ENCODE peak calls at places on chromosomes 5 and 9, in five cellular contexts. One of them, this sample, is unnamed.
A peak's percentile ranks its signal among the peaks of the same experiment; 100 is the strongest.

GRCh38 chr5:2187156-2187555 is 304.4 kb upstream of the IRX4 start:
- DNase-seq in CD4-positive, alpha-beta memory T cell: no peak
- DNase-seq in effector memory CD4-positive, alpha-beta T cell: no peak
- DNase-seq in upper lobe of left lung: no peak
- DNase-seq in tibial artery: no peak
- DNase-seq in this sample: no peak

GRCh38 chr5:145936401-145937131 is at the start of gene SH3RF2:
- DNase-seq in CD4-positive, alpha-beta memory T cell: no peak
- DNase-seq in tibial artery: peak; percentile 36
- DNase-seq in effector memory CD4-positive, alpha-beta T cell: no peak
- DNase-seq in upper lobe of left lung: peak; percentile 86
- DNase-seq in this sample: no peak

GRCh38 chr5:11247224-11247623 is 486.2 kb upstream of the DAP start:
- DNase-seq in effector memory CD4-positive, alpha-beta T cell: no peak
- DNase-seq in upper lobe of left lung: no peak
- DNase-seq in tibial artery: no peak
- DNase-seq in CD4-positive, alpha-beta memory T cell: no peak
- DNase-seq in this sample: no peak

GRCh38 chr5:158952951-158953350 is 146.8 kb downstream of the EBF1 start:
- DNase-seq in effector memory CD4-positive, alpha-beta T cell: no peak
- DNase-seq in CD4-positive, alpha-beta memory T cell: no peak
- DNase-seq in tibial artery: no peak
- DNase-seq in upper lobe of left lung: no peak
- DNase-seq in this sample: no peak

GRCh38 chr9:127754761-127755557 is 19.9 kb upstream of the TOR2A start:
- DNase-seq in tibial artery: no peak
- DNase-seq in upper lobe of left lung: peak; percentile 77
- DNase-seq in effector memory CD4-positive, alpha-beta T cell: no peak
- DNase-seq in CD4-positive, alpha-beta memory T cell: no peak
- DNase-seq in this sample: no peak

GRCh38 chr9:129412814-129413536 is 207.9 kb downstream of the C9orf50 start:
- DNase-seq in effector memory CD4-positive, alpha-beta T cell: peak; percentile 45
- DNase-seq in CD4-positive, alpha-beta memory T cell: peak; percentile 71
- DNase-seq in upper lobe of left lung: peak; percentile 92
- DNase-seq in tibial artery: peak; percentile 86
- DNase-seq in this sample: no peak

GRCh38 chr5:151772029-151772867 is 494 bp downstream of the G3BP1 start:
- DNase-seq in effector memory CD4-positive, alpha-beta T cell: peak; percentile 17
- DNase-seq in upper lobe of left lung: peak; percentile 96
- DNase-seq in tibial artery: peak; percentile 53
- DNase-seq in CD4-positive, alpha-beta memory T cell: peak; percentile 70
- DNase-seq in this sample: no peak

GRCh38 chr5:176693477-176693851 is 46.2 kb downstream of the TSPAN17 start:
- DNase-seq in tibial artery: no peak
- DNase-seq in CD4-positive, alpha-beta memory T cell: no peak
- DNase-seq in effector memory CD4-positive, alpha-beta T cell: no peak
- DNase-seq in upper lobe of left lung: no peak
- DNase-seq in this sample: no peak

DNA sequence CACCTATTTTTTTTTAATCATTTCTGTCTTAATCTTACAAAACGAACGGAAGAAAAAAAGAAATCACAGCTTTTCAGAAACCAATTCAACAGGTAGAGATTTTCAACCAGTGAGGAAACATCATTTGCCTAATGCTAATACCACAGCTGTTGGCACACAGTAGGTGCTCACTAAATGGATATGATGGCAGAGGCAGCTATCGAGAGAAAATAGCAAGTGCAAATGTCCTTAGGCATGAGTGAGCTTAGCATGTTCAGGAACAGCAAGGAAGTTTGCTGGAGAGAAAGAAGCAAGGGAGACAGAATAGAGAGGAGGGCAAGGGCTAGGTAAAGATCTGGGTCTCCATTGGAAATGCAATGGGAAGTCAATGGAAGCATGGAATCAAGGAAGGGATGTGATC is 49.2 kb downstream of the CEMIP2 start:
- DNase-seq in tibial artery: no peak
- DNase-seq in CD4-positive, alpha-beta memory T cell: no peak
- DNase-seq in upper lobe of left lung: no peak
- DNase-seq in effector memory CD4-positive, alpha-beta T cell: no peak
- DNase-seq in this sample: no peak
- H3K27ac ChIP-seq in tibial artery: no peak overlapping the region
- H3K27ac ChIP-seq in CD4-positive, alpha-beta memory T cell: no peak overlapping the region
- H3K27ac ChIP-seq in upper lobe of left lung: no peak overlapping the region
- H3K27ac ChIP-seq in effector memory CD4-positive, alpha-beta T cell: no peak overlapping the region
- H3K27ac ChIP-seq in this sample: no peak overlapping the region

GRCh38 chr5:111383288-111383970 is 128.9 kb downstream of the STARD4 start:
- DNase-seq in effector memory CD4-positive, alpha-beta T cell: no peak
- DNase-seq in CD4-positive, alpha-beta memory T cell: no peak
- DNase-seq in upper lobe of left lung: no peak
- DNase-seq in tibial artery: no peak
- DNase-seq in this sample: no peak

GRCh38 chr5:111389390-111390082 is 122.8 kb downstream of the STARD4 start:
- DNase-seq in CD4-positive, alpha-beta memory T cell: no peak
- DNase-seq in upper lobe of left lung: no peak
- DNase-seq in effector memory CD4-positive, alpha-beta T cell: no peak
- DNase-seq in tibial artery: no peak
- DNase-seq in this sample: no peak

GRCh38 chr5:111385970-111386831 is 126.1 kb downstream of the STARD4 start:
- DNase-seq in tibial artery: no peak
- DNase-seq in upper lobe of left lung: no peak
- DNase-seq in CD4-positive, alpha-beta memory T cell: no peak
- DNase-seq in effector memory CD4-positive, alpha-beta T cell: no peak
- DNase-seq in this sample: no peak

GRCh38 chr5:111384220-111384619 is 128.1 kb downstream of the STARD4 start:
- DNase-seq in tibial artery: no peak
- DNase-seq in upper lobe of left lung: no peak
- DNase-seq in CD4-positive, alpha-beta memory T cell: no peak
- DNase-seq in effector memory CD4-positive, alpha-beta T cell: no peak
- DNase-seq in this sample: no peak

GRCh38 chr5:111386832-111387162 is 125.5 kb downstream of the STARD4 start:
- DNase-seq in effector memory CD4-positive, alpha-beta T cell: no peak
- DNase-seq in upper lobe of left lung: no peak
- DNase-seq in tibial artery: no peak
- DNase-seq in CD4-positive, alpha-beta memory T cell: no peak
- DNase-seq in this sample: no peak
- H3K4me3 ChIP-seq in effector memory CD4-positive, alpha-beta T cell: no peak overlapping the region
- H3K4me3 ChIP-seq in upper lobe of left lung: no peak overlapping the region
- H3K4me3 ChIP-seq in tibial artery: no peak overlapping the region
- H3K4me3 ChIP-seq in CD4-positive, alpha-beta memory T cell: no peak overlapping the region
- H3K4me3 ChIP-seq in this sample: no peak overlapping the region

GRCh38 chr9:103789686-103790085 is 304.4 kb upstream of the SMC2 start:
- DNase-seq in effector memory CD4-positive, alpha-beta T cell: no peak
- DNase-seq in tibial artery: no peak
- DNase-seq in CD4-positive, alpha-beta memory T cell: no peak
- DNase-seq in upper lobe of left lung: no peak
- DNase-seq in this sample: no peak
- H3K9me3 ChIP-seq in effector memory CD4-positive, alpha-beta T cell: no peaks in the 10 kb centered on the region
- H3K9me3 ChIP-seq in tibial artery: no peaks in the 10 kb centered on the region
- H3K9me3 ChIP-seq in CD4-positive, alpha-beta memory T cell: no peaks in the 10 kb centered on the region
- H3K9me3 ChIP-seq in upper lobe of left lung: no peaks in the 10 kb centered on the region
- H3K9me3 ChIP-seq in this sample: no peaks in the 10 kb centered on the region

DNA sequence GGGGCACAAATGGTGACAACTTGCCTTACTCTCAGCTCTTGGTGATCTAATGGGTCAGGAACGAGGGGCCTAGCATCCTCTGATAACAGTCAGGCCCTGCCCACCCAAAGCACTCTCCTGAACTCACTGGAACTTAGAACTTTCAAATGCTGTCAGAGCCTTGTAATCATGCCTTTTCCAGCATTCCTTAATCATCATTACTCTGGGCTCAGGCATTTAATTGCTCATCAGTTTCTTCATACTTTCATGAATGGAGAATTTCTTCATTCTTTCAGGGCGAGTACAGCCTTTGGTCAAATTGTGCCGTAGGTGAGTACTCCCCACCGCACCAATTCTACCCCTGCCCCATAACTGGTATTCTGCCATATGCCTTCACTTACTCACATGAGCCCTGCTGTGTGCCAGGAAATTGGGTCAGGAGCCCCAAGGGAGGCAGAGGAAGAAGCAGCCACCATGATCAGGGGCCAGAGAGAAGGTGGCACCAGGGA is 30.2 kb upstream of the DUSP1 start:
- DNase-seq in CD4-positive, alpha-beta memory T cell: no peak
- DNase-seq in tibial artery: no peak
- DNase-seq in upper lobe of left lung: no peak
- DNase-seq in effector memory CD4-positive, alpha-beta T cell: no peak
- DNase-seq in this sample: no peak
- H3K27ac ChIP-seq in CD4-positive, alpha-beta memory T cell: no peak overlapping the region
- H3K27ac ChIP-seq in tibial artery: peak overlapping the region; percentile 3
- H3K27ac ChIP-seq in upper lobe of left lung: peak overlapping the region; percentile 91
- H3K27ac ChIP-seq in effector memory CD4-positive, alpha-beta T cell: no peak overlapping the region
- H3K27ac ChIP-seq in this sample: peak overlapping the region; percentile 89

GRCh38 chr5:51382508-51382758 is 815 bp upstream of the ISL1 start:
- DNase-seq in tibial artery: no peak
- DNase-seq in CD4-positive, alpha-beta memory T cell: no peak
- DNase-seq in upper lobe of left lung: no peak
- DNase-seq in effector memory CD4-positive, alpha-beta T cell: no peak
- DNase-seq in this sample: no peak

GRCh38 chr5:51382759-51383493 is at the start of gene ISL1:
- DNase-seq in effector memory CD4-positive, alpha-beta T cell: no peak
- DNase-seq in tibial artery: no peak
- DNase-seq in upper lobe of left lung: peak; percentile 88
- DNase-seq in CD4-positive, alpha-beta memory T cell: no peak
- DNase-seq in this sample: no peak

GRCh38 chr5:51383494-51384081 is 340 bp downstream of the ISL1 start:
- DNase-seq in effector memory CD4-positive, alpha-beta T cell: no peak
- DNase-seq in upper lobe of left lung: no peak
- DNase-seq in tibial artery: no peak
- DNase-seq in CD4-positive, alpha-beta memory T cell: no peak
- DNase-seq in this sample: no peak

GRCh38 chr5:51380603-51381207 is 2.5 kb upstream of the ISL1 start:
- DNase-seq in upper lobe of left lung: no peak
- DNase-seq in effector memory CD4-positive, alpha-beta T cell: no peak
- DNase-seq in CD4-positive, alpha-beta memory T cell: no peak
- DNase-seq in tibial artery: no peak
- DNase-seq in this sample: no peak

DNA sequence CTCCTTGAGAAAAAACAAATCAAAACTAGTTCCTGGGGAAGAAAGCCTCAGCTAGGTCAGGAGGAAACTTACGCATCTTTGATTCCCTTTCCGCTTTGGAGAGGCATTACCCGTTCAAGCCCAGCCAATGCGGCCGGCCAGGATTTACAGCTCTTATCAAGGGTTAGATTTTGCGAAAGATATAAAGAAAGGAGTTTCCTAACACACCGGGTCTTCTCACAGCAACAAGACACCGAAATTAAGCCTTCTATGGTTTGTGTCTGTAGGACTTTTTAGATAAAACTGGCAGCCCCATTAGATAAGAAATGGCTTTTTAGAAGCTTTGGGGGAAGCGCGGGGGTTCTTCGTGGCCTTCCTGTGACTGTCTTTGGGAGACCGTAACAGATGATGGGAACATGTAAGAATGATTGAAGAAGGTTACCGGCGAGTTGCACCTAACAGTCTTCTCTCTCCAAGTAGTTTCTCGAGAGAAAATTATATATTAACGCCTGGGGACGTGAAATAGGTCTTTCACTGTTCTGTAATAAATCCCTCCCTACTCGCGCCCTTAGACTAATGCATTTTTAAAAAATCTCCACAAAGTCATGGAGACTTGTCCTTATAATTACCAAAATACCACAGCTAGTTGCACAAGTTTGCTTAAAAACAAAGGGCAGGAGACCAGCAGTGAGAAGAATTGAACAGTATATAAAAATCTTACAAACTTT is 1.3 kb upstream of the ISL1 start:
- DNase-seq in tibial artery: no peak
- DNase-seq in CD4-positive, alpha-beta memory T cell: no peak
- DNase-seq in upper lobe of left lung: no peak
- DNase-seq in effector memory CD4-positive, alpha-beta T cell: no peak
- DNase-seq in this sample: no peak
- H3K4me3 ChIP-seq in tibial artery: no peak overlapping the region
- H3K4me3 ChIP-seq in CD4-positive, alpha-beta memory T cell: no peak overlapping the region
- H3K4me3 ChIP-seq in upper lobe of left lung: no peak overlapping the region
- H3K4me3 ChIP-seq in effector memory CD4-positive, alpha-beta T cell: no peak overlapping the region
- H3K4me3 ChIP-seq in this sample: peak overlapping the region; percentile 47

This sample was measured in esophagus squamous epithelium.